ENCODE peak calls at places on chromosome 4, in five cellular contexts. E is SK-N-SH, F is K562, Z is HepG2, I is HEK293T. X is an unnamed sample.

GRCh38 chr4:52586069-52586468 is 73.0 kb downstream of the USP46 start:
- DNase-seq in Z (no peak), E (no peak), F (no peak), I (no peak), X (no peak)

GRCh38 chr4:152014280-152014679 is 253.5 kb upstream of the GATB start:
- DNase-seq in E (no peak), F (no peak), I (no peak), Z (no peak), X (peak)

GRCh38 chr4:84530449-84530848 is 31.4 kb upstream of the NKX6-1 start:
- DNase-seq in Z (no peak), I (no peak), E (no peak), F (no peak), X (no peak)

GRCh38 chr4:70640192-70640591 is 11.6 kb downstream of the ENAM start:
- DNase-seq in F (no peak), E (no peak), Z (no peak), I (no peak), X (no peak)

GRCh38 chr4:184732126-184732525 is 1.8 kb downstream of the CENPU start:
- DNase-seq in I (no peak), Z (no peak), F (no peak), E (no peak), X (no peak)

GRCh38 chr4:172515266-172515879 is 653.2 kb upstream of the GALNT7 start:
- DNase-seq in Z (no peak), I (no peak), F (no peak), E (no peak), X (no peak)

GRCh38 chr4:26034849-26035248 is 120.8 kb downstream of the SMIM20 start:
- DNase-seq in Z (no peak), E (no peak), I (no peak), F (no peak), X (no peak)

GRCh38 chr4:109315818-109316217 is 13.4 kb upstream of the COL25A1 start:
- DNase-seq in I (peak), F (peak), E (no peak), Z (no peak), X (no peak)

GRCh38 chr4:173498771-173499170 is 31.3 kb downstream of the HAND2 start:
- DNase-seq in I (no peak), E (no peak), F (no peak), Z (no peak), X (no peak)

GRCh38 chr4:139642364-139642763 is 23.3 kb upstream of the MGST2 start:
- DNase-seq in F (no peak), E (no peak), Z (no peak), I (no peak), X (no peak)

GRCh38 chr4:145437466-145437865 is 44.2 kb upstream of the SMAD1 start:
- DNase-seq in I (no peak), E (no peak), F (no peak), Z (no peak), X (no peak)

DNA sequence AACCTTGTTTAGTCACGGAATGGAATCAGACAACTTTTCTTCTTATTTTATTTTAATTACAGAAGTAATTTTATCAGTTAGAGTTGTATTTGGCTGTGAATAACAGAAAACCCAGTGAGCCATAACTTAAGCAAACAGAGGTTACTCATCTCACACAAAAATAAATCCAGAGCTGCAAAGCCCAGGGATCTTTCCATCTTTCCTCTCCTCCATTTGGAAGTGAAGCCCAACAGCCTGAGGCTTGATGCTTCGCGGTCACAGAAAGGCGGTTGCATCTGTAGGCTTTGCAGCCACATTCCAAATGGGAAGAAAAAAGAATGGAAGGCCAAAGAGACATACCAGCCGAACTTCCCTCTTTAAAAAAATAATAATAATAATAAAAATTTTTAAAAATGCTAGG is 22.6 kb downstream of the CHRNA9 start:
- DNase-seq in E (no peak), Z (no peak), I (no peak), F (no peak), X (no peak)
- TF ChIP-seq FOXM1 in E (no peak), Z (no peak), I (no peak), F (no peak), X (no peak)

DNA sequence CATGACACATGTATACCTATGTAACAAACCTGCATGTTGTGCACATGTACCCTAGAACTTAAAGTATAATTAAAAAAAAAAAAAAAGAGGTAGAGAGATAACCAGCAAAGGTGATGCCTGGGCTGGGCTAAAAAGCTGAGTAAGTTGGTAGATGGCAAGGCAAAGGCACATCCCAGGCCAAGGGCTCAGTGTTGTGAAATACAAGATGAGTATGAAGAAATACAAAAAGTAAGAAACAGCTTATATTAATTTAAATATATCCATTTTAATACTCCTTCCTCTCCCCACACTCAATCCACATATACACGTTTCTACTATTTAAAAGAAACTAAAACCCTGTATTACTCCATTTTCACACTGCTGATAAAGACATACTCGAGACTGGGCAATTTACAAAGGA is 25.7 kb downstream of the TEC start:
- DNase-seq in I (no peak), Z (no peak), E (no peak), F (no peak), X (no peak)
- TF ChIP-seq FOXM1 in I (no peak), Z (no peak), E (no peak), F (no peak), X (no peak)

GRCh38 chr4:62324215-62324614 is 1124.1 kb downstream of the ADGRL3 start:
- DNase-seq in E (no peak), I (no peak), F (no peak), Z (no peak), X (no peak)
- TF ChIP-seq FOXM1 in E (no peak), I (no peak), F (no peak), Z (no peak), X (no peak)

GRCh38 chr4:181528570-181529184 is 714.5 kb upstream of the TENM3 start:
- DNase-seq in Z (peak), I (peak), E (peak), F (peak), X (peak)
- TF ChIP-seq FOXM1 in Z (no peak), I (no peak), E (no peak), F (no peak), X (no peak)

DNA sequence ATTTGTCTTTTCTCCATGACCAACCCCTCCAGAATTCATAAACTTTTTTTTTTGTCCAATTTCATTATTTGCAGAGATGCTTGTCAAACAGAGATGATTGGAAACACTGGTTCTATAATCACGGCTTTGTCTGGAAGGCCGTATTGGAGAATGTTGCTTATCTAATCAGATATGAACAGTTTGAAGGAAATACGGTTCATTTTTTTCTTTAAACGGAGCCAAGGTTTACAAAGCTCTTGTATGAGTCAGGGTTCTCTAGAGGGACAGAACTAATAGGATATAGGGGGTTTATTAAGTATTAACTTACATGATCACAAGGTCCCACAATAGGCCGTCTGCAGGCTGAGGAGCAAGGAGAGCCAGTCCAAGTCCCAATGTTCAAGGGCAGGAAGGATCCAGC is 1415.8 kb downstream of the C4orf33 start:
- DNase-seq in E (no peak), F (no peak), Z (no peak), I (no peak), X (no peak)
- TF ChIP-seq FOXM1 in E (no peak), F (no peak), Z (no peak), I (no peak), X (no peak)

GRCh38 chr4:170090667-170091052 is 904 bp upstream of the AADAT start:
- DNase-seq in F (no peak), Z (no peak), I (no peak), E (peak), X (no peak)

GRCh38 chr4:170089274-170089742 is 448 bp downstream of the AADAT start:
- DNase-seq in I (peak), F (no peak), Z (peak), E (peak), X (no peak)

GRCh38 chr4:170088686-170089085 is 1.1 kb downstream of the AADAT start:
- DNase-seq in I (no peak), E (peak), F (no peak), Z (no peak), X (no peak)

GRCh38 chr4:170091069-170091696 is 1.4 kb upstream of the AADAT start:
- DNase-seq in I (no peak), Z (no peak), E (no peak), F (no peak), X (no peak)

GRCh38 chr4:170089743-170090666 is at the start of gene AADAT:
- DNase-seq in E (peak), Z (peak), I (peak), F (peak), X (no peak)
- TF ChIP-seq FOXM1 in E (no peak), Z (no peak), I (no peak), F (no peak), X (no peak)

DNA sequence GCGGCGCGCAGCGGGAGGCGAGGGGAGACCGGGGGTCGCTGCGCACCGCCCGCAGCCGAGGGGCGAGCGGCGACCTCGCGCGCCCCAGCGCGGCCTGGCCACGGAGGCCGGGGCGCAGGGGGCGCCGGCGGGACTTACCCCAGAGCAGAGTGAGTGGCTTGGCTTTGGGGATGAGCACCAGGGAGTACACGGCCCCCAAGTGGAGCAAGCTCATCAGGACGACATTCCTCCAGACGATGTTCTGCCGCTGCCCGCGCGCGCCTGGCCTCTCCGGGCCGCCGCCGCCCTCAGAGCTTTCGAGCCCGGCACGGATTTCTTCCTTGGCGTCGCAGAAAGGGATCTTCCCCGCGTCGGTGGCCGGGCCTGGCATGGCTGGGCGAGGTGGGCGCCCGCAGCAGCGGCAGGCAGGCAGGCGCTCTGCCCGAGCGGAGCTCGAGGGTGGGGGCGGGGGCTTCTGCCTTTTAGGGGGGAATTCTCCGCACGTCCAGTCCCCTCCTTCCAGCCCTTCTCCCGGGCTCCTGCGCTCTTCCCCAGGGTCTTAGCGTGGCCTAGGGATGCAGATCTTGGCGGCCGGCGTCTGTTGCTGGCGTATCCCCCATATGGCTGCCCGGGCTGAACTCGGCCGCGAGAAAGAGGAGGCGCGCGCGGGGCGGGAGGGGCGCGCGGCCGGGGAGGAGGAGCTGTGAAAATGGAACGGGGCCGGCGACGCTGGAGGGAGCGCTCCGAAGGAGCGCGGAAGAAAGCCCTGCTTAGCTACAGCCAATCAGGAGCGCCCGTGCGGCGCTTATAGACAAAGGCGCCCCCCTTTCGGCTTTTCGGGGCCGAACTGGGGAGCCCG is at the start of gene SCD5:
- DNase-seq in Z (no peak), E (peak), I (peak), F (peak), X (no peak)
- TF ChIP-seq FOXM1 in Z (no peak), E (no peak), I (no peak), F (no peak), X (no peak)

GRCh38 chr4:113646456-113646809 is 115.1 kb downstream of the CAMK2D start:
- DNase-seq in F (no peak), Z (no peak), I (no peak), E (no peak), X (no peak)
- TF ChIP-seq FOXM1 in F (no peak), Z (no peak), I (no peak), E (no peak), X (no peak)

DNA sequence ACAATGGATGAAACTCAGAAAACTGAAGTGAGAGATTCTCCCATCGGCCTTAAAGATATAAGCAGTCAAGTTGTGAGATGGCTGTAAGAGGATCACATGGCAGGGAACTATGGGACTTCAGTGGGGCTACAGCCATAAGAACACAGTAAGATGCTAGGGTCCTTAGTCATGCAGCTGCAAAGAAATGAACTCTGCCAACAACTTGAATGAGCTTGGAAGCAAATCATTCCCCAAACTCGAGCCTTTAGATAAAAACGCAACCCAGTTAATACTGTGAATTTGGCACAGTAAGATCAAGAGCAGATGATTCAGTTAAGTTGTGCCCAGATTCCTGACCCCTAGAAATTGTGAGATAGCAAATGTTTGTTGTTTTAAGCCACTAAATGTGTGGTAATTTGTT is 117.3 kb downstream of the FAM13A start:
- DNase-seq in F (no peak), Z (no peak), E (no peak), I (no peak), X (no peak)
- TF ChIP-seq FOXM1 in F (no peak), Z (no peak), E (no peak), I (no peak), X (no peak)

GRCh38 chr4:183362036-183362435 is 39.8 kb upstream of the CLDN24 start:
- DNase-seq in Z (no peak), I (no peak), F (no peak), E (no peak), X (no peak)
- TF ChIP-seq FOXM1 in Z (no peak), I (no peak), F (no peak), E (no peak), X (no peak)